ENCODE peak calls at places on chromosomes 11 and 22, in five cellular contexts. F is effector memory CD8-positive, alpha-beta T cell; S is CD8-positive, alpha-beta T cell; W is activated CD8-positive, alpha-beta T cell treated with anti-CD3 and anti-CD28 coated beads, Interleukin-2, amount 10 ng/mL, durations not matched to agents 7 days and 5 days; A is AG10803. L is an unnamed sample.

GRCh38 chr11:44813401-44813800 is 86.6 kb downstream of the TSPAN18 start:
- DNase-seq in W (no peak), A (no peak), F (no peak), S (no peak), L (no peak)

GRCh38 chr11:8608646-8609045 is 14.6 kb upstream of the STK33 start:
- DNase-seq in A (no peak), S (no peak), W (no peak), F (no peak), L (no peak)

GRCh38 chr22:22848364-22848866 is 39.2 kb upstream of the IGLL5 start:
- DNase-seq in F (peak), S (peak), A (peak), W (peak), L (peak)

GRCh38 chr11:95230054-95231034 is 658 bp downstream of the SESN3 start:
- DNase-seq in W (peak), A (no peak), S (peak), F (peak), L (no peak)

GRCh38 chr11:92227233-92227593 is 2.6 kb downstream of the FAT3 start:
- DNase-seq in W (no peak), S (no peak), F (no peak), A (no peak), L (no peak)

GRCh38 chr11:67484847-67485311 is 2.1 kb downstream of the AIP start:
- DNase-seq in S (no peak), A (no peak), F (peak), W (peak), L (peak)

GRCh38 chr11:61756452-61757212 is 4.2 kb downstream of the MYRF start:
- DNase-seq in S (no peak), W (peak), A (no peak), F (no peak), L (no peak)

GRCh38 chr22:49977578-49977977 is 17.0 kb downstream of the PIM3 start:
- DNase-seq in F (no peak), A (no peak), W (no peak), S (no peak), L (no peak)

GRCh38 chr11:123425367-123425766 is 4.7 kb upstream of the GRAMD1B start:
- DNase-seq in A (no peak), S (no peak), W (no peak), F (no peak), L (no peak)

GRCh38 chr11:110286298-110287040 is 9.9 kb downstream of the RDX start:
- DNase-seq in A (no peak), F (no peak), W (no peak), S (no peak), L (no peak)

GRCh38 chr11:10289765-10290420 is 4.1 kb downstream of the SBF2 start:
- DNase-seq in W (no peak), F (no peak), S (no peak), A (no peak), L (no peak)

GRCh38 chr22:33101550-33101949 is 43.4 kb upstream of the SYN3 start:
- DNase-seq in F (no peak), A (no peak), S (no peak), W (no peak), L (no peak)

GRCh38 chr11:58152776-58153175 is 27.4 kb upstream of the OR9I1 start:
- DNase-seq in W (no peak), S (no peak), A (no peak), F (no peak), L (no peak)

GRCh38 chr11:9726313-9727022 is 62.6 kb downstream of the SWAP70 start:
- DNase-seq in W (no peak), A (peak), F (no peak), S (no peak), L (no peak)

GRCh38 chr22:17199131-17199731 is 20.0 kb downstream of the ADA2 start:
- DNase-seq in S (no peak), W (no peak), F (no peak), A (peak), L (no peak)

GRCh38 chr11:34926101-34926830 is 9.8 kb downstream of the PDHX start:
- DNase-seq in F (peak), A (peak), S (no peak), W (peak), L (peak)

GRCh38 chr11:15565846-15566245 is 451.1 kb downstream of the INSC start:
- DNase-seq in W (no peak), F (no peak), A (no peak), S (no peak), L (no peak)

GRCh38 chr11:10664005-10664404 is 29.6 kb downstream of the IRAG1 start:
- DNase-seq in A (no peak), F (no peak), S (no peak), W (no peak), L (no peak)

GRCh38 chr22:32206774-32207758 is 2.2 kb upstream of the RFPL2 start:
- DNase-seq in S (no peak), A (peak), W (peak), F (no peak), L (peak)

GRCh38 chr22:23431337-23432072 is 148.6 kb downstream of the IGLL1 start:
- DNase-seq in A (no peak), W (no peak), F (no peak), S (no peak), L (no peak)

GRCh38 chr11:8720868-8721739 is 38.5 kb downstream of the RPL27A start:
- DNase-seq in F (no peak), W (no peak), A (no peak), S (no peak), L (no peak)

GRCh38 chr11:113470233-113470632 is 5.0 kb downstream of the DRD2 start:
- DNase-seq in W (no peak), S (no peak), F (no peak), A (no peak), L (no peak)

GRCh38 chr11:75100314-75100713 is 3.6 kb upstream of the OR2AT4 start:
- DNase-seq in W (no peak), F (no peak), S (no peak), A (peak), L (no peak)

GRCh38 chr11:106379265-106379664 is 301.8 kb downstream of the AASDHPPT start:
- DNase-seq in W (no peak), A (no peak), F (no peak), S (no peak), L (peak)

GRCh38 chr11:67304511-67305113 is 1.3 kb downstream of the SSH3 start:
- DNase-seq in S (no peak), F (no peak), W (no peak), A (no peak), L (no peak)

GRCh38 chr22:22169923-22170322 is 74.7 kb upstream of the VPREB1 start:
- DNase-seq in F (no peak), S (no peak), W (no peak), A (no peak), L (no peak)

GRCh38 chr22:27045103-27045940 is 387.9 kb downstream of the MIAT start:
- DNase-seq in F (no peak), S (no peak), W (no peak), A (peak), L (no peak)

GRCh38 chr22:48442663-48443062 is 1385.0 kb downstream of the BRD1 start:
- DNase-seq in F (no peak), S (no peak), A (no peak), W (no peak), L (no peak)

GRCh38 chr11:68014157-68014965 is 4.2 kb downstream of the ALDH3B1 start:
- DNase-seq in W (no peak), A (peak), F (no peak), S (no peak), L (no peak)

GRCh38 chr22:46054091-46054877 is 77.3 kb upstream of the WNT7B start:
- DNase-seq in F (no peak), A (peak), S (no peak), W (peak), L (no peak)

GRCh38 chr11:32310218-32310601 is 125.1 kb downstream of the WT1 start:
- DNase-seq in S (no peak), F (no peak), W (no peak), A (peak), L (no peak)

GRCh38 chr11:111372538-111372937 is 6.5 kb downstream of the POU2AF1 start:
- DNase-seq in F (no peak), W (no peak), A (no peak), S (no peak), L (no peak)

GRCh38 chr11:130847517-130847916 is 68.8 kb downstream of the SNX19 start:
- DNase-seq in W (no peak), S (no peak), F (no peak), A (peak), L (no peak)

GRCh38 chr11:6319879-6320410 is 356 bp downstream of the CAVIN3 start:
- DNase-seq in A (peak), W (peak), F (no peak), S (no peak), L (no peak)

GRCh38 chr11:107583629-107584195 is 7.2 kb upstream of the ELMOD1 start:
- DNase-seq in F (no peak), W (no peak), A (peak), S (no peak), L (no peak)

GRCh38 chr11:72236774-72237111 is 7.2 kb downstream of the PHOX2A start:
- DNase-seq in S (no peak), A (no peak), W (no peak), F (no peak), L (no peak)

GRCh38 chr22:44347549-44347948 is 34.8 kb upstream of the SHISAL1 start:
- DNase-seq in W (no peak), F (no peak), S (no peak), A (no peak), L (no peak)

GRCh38 chr11:44607987-44608386 is 42.5 kb downstream of the CD82 start:
- DNase-seq in S (no peak), W (no peak), A (no peak), F (no peak), L (no peak)

L was measured in Jurkat, Clone E6-1.